ENCODE peak calls at places on chromosomes 1 and 21, in nine cellular contexts. P, W, X, Z, C, G, V, R and O are unnamed samples. For H3K27me3, the result is how much of the 10 kb centered on the place peaks cover.

GRCh38 chr1:226618380-226618779 is 69.8 kb downstream of the STUM start:
- DNase-seq in P (no peak), C (no peak), Z (no peak), W (no peak), V (no peak), G (no peak), X (no peak), R (no peak), O (no peak)

GRCh38 chr21:45187646-45188045 is 100.0 kb downstream of the POFUT2 start:
- DNase-seq in V (no peak), P (no peak), R (peak), C (no peak), X (no peak), Z (no peak), G (no peak), W (no peak), O (no peak)

GRCh38 chr1:102178483-102178882 is 181.8 kb upstream of the OLFM3 start:
- DNase-seq in V (no peak), W (no peak), G (no peak), R (no peak), P (no peak), X (no peak), C (no peak), Z (no peak), O (no peak)

GRCh38 chr1:43763497-43763973 is 56.2 kb downstream of the ST3GAL3 start:
- DNase-seq in R (peak), X (peak), C (peak), V (peak), Z (peak), G (peak), W (peak), P (peak), O (peak)

GRCh38 chr1:195899762-195900352 is 708.4 kb downstream of the KCNT2 start:
- DNase-seq in Z (no peak), W (no peak), R (peak), P (no peak), X (no peak), V (peak), G (no peak), C (no peak), O (peak)

GRCh38 chr1:210855440-210855839 is 278.5 kb downstream of the KCNH1 start:
- DNase-seq in C (no peak), Z (no peak), W (no peak), V (no peak), G (peak), P (no peak), X (no peak), R (no peak), O (no peak)

GRCh38 chr1:211420389-211420788 is 71.6 kb downstream of the RD3 start:
- DNase-seq in R (peak), C (no peak), V (peak), P (no peak), X (no peak), Z (peak), G (peak), W (no peak), O (peak)

GRCh38 chr21:33981341-33982101 is 65.9 kb upstream of the ATP5PO start:
- DNase-seq in R (no peak), P (no peak), G (no peak), W (no peak), V (no peak), Z (no peak), C (no peak), X (no peak), O (no peak)

GRCh38 chr1:229848762-229849677 is 218.0 kb upstream of the GALNT2 start:
- DNase-seq in Z (peak), G (peak), P (no peak), R (peak), V (no peak), W (peak), C (no peak), X (no peak), O (peak)

GRCh38 chr1:172497230-172497629 is 35.7 kb upstream of the SUCO start:
- DNase-seq in W (no peak), R (peak), G (peak), V (peak), Z (no peak), C (no peak), X (no peak), P (peak), O (no peak)

GRCh38 chr1:155016231-155016831 is 13.7 kb downstream of the ZBTB7B start:
- DNase-seq in C (peak), G (no peak), Z (no peak), P (no peak), R (no peak), X (no peak), W (no peak), V (no peak), O (no peak)

GRCh38 chr1:162422662-162423375 is 10.9 kb upstream of the SH2D1B start:
- DNase-seq in R (no peak), P (no peak), X (no peak), V (no peak), W (no peak), G (no peak), Z (no peak), C (no peak), O (no peak)

GRCh38 chr21:41521489-41522027 is 13.6 kb upstream of the TMPRSS2 start:
- DNase-seq in C (no peak), P (no peak), V (no peak), G (no peak), W (no peak), R (no peak), Z (no peak), X (no peak), O (no peak)

GRCh38 chr1:154821083-154821482 is 49.0 kb downstream of the KCNN3 start:
- DNase-seq in G (no peak), C (no peak), V (no peak), P (no peak), Z (no peak), W (no peak), R (no peak), X (no peak), O (no peak)

GRCh38 chr1:47367651-47368050 is 34.1 kb downstream of the CMPK1 start:
- DNase-seq in P (no peak), V (no peak), R (peak), G (no peak), X (no peak), W (no peak), Z (no peak), C (no peak), O (no peak)

GRCh38 chr1:17021896-17022295 is 10.2 kb upstream of the ATP13A2 start:
- DNase-seq in R (no peak), V (no peak), C (peak), G (no peak), X (no peak), P (no peak), Z (no peak), W (no peak), O (no peak)

GRCh38 chr1:242467556-242468145 is 56.8 kb downstream of the PLD5 start:
- DNase-seq in G (peak), W (no peak), P (no peak), Z (peak), X (no peak), C (peak), V (peak), R (peak), O (peak)

GRCh38 chr1:21644348-21644747 is 24.8 kb downstream of the RAP1GAP start:
- DNase-seq in V (no peak), C (no peak), R (no peak), W (no peak), Z (no peak), P (no peak), X (no peak), G (no peak), O (no peak)

GRCh38 chr1:197981546-197981945 is 64.4 kb downstream of the LHX9 start:
- DNase-seq in G (no peak), Z (no peak), R (no peak), P (no peak), V (no peak), C (no peak), X (no peak), W (no peak), O (no peak)

GRCh38 chr1:178931843-178932551 is 61.1 kb upstream of the ANGPTL1 start:
- DNase-seq in C (peak), G (no peak), P (peak), Z (peak), W (no peak), R (peak), V (no peak), X (no peak), O (peak)

GRCh38 chr1:85894651-85895050 is 186.4 kb upstream of the ZNHIT6 start:
- DNase-seq in Z (no peak), G (peak), C (no peak), R (peak), P (no peak), V (peak), W (no peak), X (no peak), O (peak)

GRCh38 chr1:31617917-31618746 is 643 bp downstream of the HCRTR1 start:
- DNase-seq in W (peak), V (no peak), X (peak), C (no peak), Z (peak), R (peak), G (peak), P (peak), O (no peak)

DNA sequence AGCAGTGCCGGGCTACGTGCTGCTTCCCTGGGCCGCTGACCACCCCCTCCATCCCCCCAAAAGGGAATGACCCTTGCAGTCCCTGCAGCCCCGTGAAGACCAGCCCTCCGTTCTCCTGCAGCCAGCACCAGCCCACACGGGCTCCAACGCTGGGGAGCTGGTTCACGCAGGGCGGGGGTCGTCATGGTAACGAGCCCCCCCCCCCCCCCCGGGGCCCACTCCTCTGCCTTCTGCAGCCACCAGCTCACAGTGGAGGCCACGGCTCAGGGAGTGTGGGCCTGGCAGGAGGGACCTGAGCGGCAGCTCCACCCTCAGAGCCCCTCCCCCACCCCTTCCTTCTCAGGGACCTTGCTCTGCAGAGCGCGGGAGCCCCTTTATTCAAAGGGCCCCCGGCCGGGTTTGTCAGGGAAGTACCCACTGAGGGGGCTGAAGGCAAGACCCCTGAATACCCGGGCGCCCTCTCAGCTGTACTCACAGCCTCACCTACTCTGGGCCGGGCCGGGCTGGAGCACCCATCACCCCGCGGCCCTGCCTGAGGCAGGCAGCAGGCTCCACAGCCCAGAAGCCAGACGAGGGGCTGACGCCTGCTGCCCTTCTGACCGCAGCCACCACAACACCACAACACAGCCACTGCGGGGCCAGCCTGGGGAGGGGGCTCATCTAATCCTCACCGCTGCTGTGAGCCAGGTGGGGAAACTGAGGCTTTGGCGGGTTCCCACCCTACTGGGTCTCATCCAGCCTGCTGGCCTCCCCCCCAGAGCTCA is 12.6 kb downstream of the MEGF6 start:
- DNase-seq in V (no peak), P (no peak), G (peak), C (no peak), R (no peak), W (no peak), X (no peak), Z (no peak), O (no peak)
- H3K27me3 ChIP-seq in V (under half), P (under half), G (under half), C (under half), R (under half), W (under half), X (under half), Z (under half), O (under half)

GRCh38 chr1:181143081-181143859 is 54.8 kb downstream of the IER5 start:
- DNase-seq in C (no peak), R (no peak), X (no peak), W (no peak), G (no peak), Z (no peak), P (no peak), V (no peak), O (no peak)
- H3K27ac ChIP-seq in C (no peak), R (no peak), X (no peak), W (no peak), G (no peak), Z (no peak), P (peak), V (no peak), O (no peak)

GRCh38 chr21:35562876-35563275 is 497.4 kb downstream of the SETD4 start:
- DNase-seq in Z (no peak), V (no peak), P (no peak), W (no peak), R (no peak), X (no peak), G (no peak), C (no peak), O (peak)

GRCh38 chr21:35559881-35560280 is 500.4 kb downstream of the SETD4 start:
- DNase-seq in R (peak), P (no peak), V (peak), X (no peak), Z (no peak), W (no peak), C (no peak), G (no peak), O (peak)

GRCh38 chr21:35556536-35556935 is 503.8 kb downstream of the SETD4 start:
- DNase-seq in C (no peak), X (no peak), V (no peak), G (no peak), Z (no peak), P (no peak), W (no peak), R (peak), O (no peak)

GRCh38 chr21:35561076-35561475 is 499.2 kb downstream of the SETD4 start:
- DNase-seq in W (no peak), P (no peak), Z (no peak), R (no peak), C (no peak), G (no peak), V (no peak), X (no peak), O (no peak)

GRCh38 chr21:35559128-35559831 is 501.0 kb downstream of the SETD4 start:
- DNase-seq in X (no peak), C (peak), V (peak), R (peak), Z (no peak), W (no peak), P (no peak), G (no peak), O (peak)
- H3K27me3 ChIP-seq in X (under half), C (under half), V (under half), R (under half), Z (under half), W (under half), P (under half), G (under half), O (under half)

GRCh38 chr1:63624911-63625310 is 31.7 kb downstream of the PGM1 start:
- DNase-seq in W (no peak), P (no peak), Z (no peak), V (peak), G (no peak), C (no peak), R (peak), X (no peak), O (peak)
- H3K27ac ChIP-seq in W (no peak), P (no peak), Z (no peak), V (no peak), G (no peak), C (no peak), R (no peak), X (no peak), O (peak)

GRCh38 chr21:30629173-30629572 is 5.8 kb upstream of the KRTAP20-2 start:
- DNase-seq in W (no peak), R (no peak), X (no peak), P (no peak), G (no peak), Z (no peak), V (no peak), C (no peak), O (no peak)

GRCh38 chr21:30638686-30639085 is 3.7 kb downstream of the KRTAP20-2 start:
- DNase-seq in G (no peak), W (no peak), C (no peak), V (no peak), P (no peak), X (no peak), R (no peak), Z (no peak), O (no peak)

GRCh38 chr21:30634906-30635305 is at the start of gene KRTAP20-2:
- DNase-seq in P (no peak), W (no peak), C (no peak), Z (no peak), X (no peak), V (no peak), G (no peak), R (no peak), O (no peak)
- H3K27me3 ChIP-seq in P (under half), W (under half), C (under half), Z (under half), X (under half), V (under half), G (under half), R (under half), O (under half)